ENCODE peak calls at places on chromosome 14, in five cellular contexts. P is IMR-90, C is K562, M is HepG2, O is H1. F is an unnamed sample.

GRCh38 chr14:83706555-83706954 is 1823.4 kb upstream of the FLRT2 start:
- DNase-seq in C (no peak), P (peak), M (no peak), O (peak), F (no peak)

GRCh38 chr14:24310666-24311604 is at the start of gene LTB4R:
- DNase-seq in M (no peak), O (no peak), P (peak), C (no peak), F (no peak)

GRCh38 chr14:72801841-72802587 is 91.9 kb downstream of the DPF3 start:
- DNase-seq in P (peak), M (no peak), O (no peak), C (no peak), F (no peak)

GRCh38 chr14:20002319-20002718 is 356 bp downstream of the OR4Q2 start:
- DNase-seq in O (no peak), C (no peak), P (no peak), M (no peak), F (no peak)

GRCh38 chr14:52013984-52014600 is 24.7 kb downstream of the RTRAF start:
- DNase-seq in C (peak), P (no peak), M (no peak), O (no peak), F (peak)

GRCh38 chr14:55585854-55586253 is 5.8 kb downstream of the KTN1 start:
- DNase-seq in M (no peak), P (peak), C (no peak), O (no peak), F (no peak)

GRCh38 chr14:103887170-103887501 is 39.8 kb upstream of the PPP1R13B start:
- DNase-seq in M (no peak), P (no peak), C (no peak), O (no peak), F (no peak)

GRCh38 chr14:92160619-92161018 is 38.9 kb downstream of the CPSF2 start:
- DNase-seq in M (no peak), P (peak), O (no peak), C (no peak), F (no peak)

GRCh38 chr14:33711761-33712160 is 239.1 kb downstream of the EGLN3 start:
- DNase-seq in C (no peak), O (no peak), M (no peak), P (no peak), F (no peak)

GRCh38 chr14:105855246-105855892 is 329.0 kb downstream of the TMEM121 start:
- DNase-seq in P (no peak), O (no peak), C (no peak), M (no peak), F (no peak)

GRCh38 chr14:25132734-25133422 is 82.9 kb upstream of the STXBP6 start:
- DNase-seq in P (peak), O (peak), C (peak), M (peak), F (peak)

GRCh38 chr14:99821519-99822165 is 28.4 kb downstream of the EML1 start:
- DNase-seq in O (no peak), P (peak), M (no peak), C (no peak), F (no peak)

GRCh38 chr14:99819514-99819913 is 26.3 kb downstream of the EML1 start:
- DNase-seq in M (no peak), O (no peak), P (no peak), C (no peak), F (no peak)

GRCh38 chr14:99822166-99822527 is 28.9 kb downstream of the EML1 start:
- DNase-seq in P (no peak), M (no peak), C (no peak), O (no peak), F (no peak)

GRCh38 chr14:99822800-99823455 is 29.7 kb downstream of the EML1 start:
- DNase-seq in P (no peak), C (no peak), O (no peak), M (no peak), F (no peak)

GRCh38 chr14:99820702-99821331 is 27.6 kb downstream of the EML1 start:
- DNase-seq in M (no peak), P (no peak), C (no peak), O (no peak), F (no peak)
- TF ChIP-seq USF2 in M (no peak), P (no peak), C (no peak), O (no peak), F (no peak)

GRCh38 chr14:96567289-96567899 is 65.2 kb downstream of the PAPOLA start:
- DNase-seq in M (peak), C (no peak), O (no peak), P (peak), F (peak)
- TF ChIP-seq MAFK in M (no peak), C (no peak), O (no peak), P (no peak), F (no peak)

GRCh38 chr14:101840649-101841365 is 79.3 kb downstream of the PPP2R5C start:
- DNase-seq in C (no peak), O (no peak), P (no peak), M (no peak), F (no peak)
- TF ChIP-seq USF2 in C (no peak), O (no peak), P (no peak), M (no peak), F (no peak)

DNA sequence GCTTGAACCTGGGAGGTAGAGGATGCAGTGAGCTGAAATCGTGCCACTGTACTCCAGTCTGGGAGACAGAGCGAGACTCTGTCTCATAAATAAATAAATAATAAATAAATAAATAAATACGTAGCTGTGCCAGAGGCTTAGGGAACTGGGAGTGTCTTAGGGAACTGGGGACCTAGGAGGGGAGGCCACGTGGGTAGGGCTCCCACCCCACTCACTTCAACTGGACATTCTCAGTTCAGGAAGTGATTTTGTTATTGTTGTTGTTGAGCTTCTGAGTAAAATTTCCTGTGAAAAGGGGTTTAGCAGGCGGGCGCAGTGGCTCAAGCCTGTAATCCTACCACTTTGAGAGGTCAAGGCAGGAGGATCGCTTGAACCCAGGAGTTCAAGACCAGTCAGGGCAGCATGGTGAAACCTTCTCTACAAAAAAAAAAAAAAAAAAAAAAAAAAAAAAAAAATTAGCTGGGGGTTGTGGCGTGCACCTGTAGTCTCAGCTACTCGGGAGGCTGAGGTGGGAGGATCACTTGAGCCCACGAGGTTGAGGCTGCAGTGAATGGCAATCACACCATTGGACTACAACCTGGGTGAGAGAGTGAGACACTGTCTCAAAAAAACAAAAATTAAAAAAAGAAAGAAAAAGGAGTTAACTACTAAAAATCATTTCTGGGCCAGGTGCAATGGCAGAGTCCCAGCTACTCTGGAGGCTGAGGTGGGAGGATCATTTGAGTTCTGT is 19.0 kb upstream of the ANKRD9 start:
- DNase-seq in O (no peak), C (no peak), M (no peak), P (no peak), F (no peak)
- TF ChIP-seq MAFK in O (no peak), C (no peak), M (no peak), P (no peak), F (no peak)

DNA sequence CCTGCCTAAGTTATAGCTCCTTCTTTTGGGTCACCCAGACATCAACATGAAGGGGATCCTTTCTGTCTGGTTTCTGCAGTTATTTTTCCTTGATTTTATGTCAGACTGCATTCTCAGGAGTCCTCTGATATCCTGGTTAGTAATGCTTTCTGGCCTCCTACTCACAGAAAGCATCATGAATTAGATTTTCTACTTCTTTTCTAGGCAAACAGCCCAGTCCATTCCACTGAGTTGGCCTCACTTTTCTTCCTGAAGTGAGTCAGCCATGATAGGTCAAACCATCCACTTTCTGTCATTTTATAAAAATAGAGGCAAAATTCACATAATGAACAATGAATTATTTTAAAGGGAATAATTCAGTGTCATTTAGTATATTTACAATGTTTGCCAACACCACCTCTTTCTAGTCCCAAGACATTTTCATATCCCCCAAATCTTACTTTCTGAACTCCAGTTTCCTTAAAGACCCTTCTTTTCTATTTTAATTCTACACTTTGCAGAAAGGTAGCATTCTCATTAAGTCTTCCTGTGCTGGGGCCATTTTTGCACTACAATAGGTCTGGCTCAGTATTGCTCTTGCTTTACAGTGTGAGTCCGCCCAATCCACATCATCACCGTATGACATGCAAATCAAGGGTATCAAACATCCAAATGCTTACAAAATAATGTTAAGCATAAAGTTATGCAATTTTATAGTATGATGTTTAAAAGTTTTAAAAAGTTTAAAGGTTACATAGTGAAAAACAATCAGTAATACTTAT is 95.1 kb downstream of the UNC79 start:
- DNase-seq in C (no peak), M (no peak), P (peak), O (no peak), F (no peak)
- TF ChIP-seq USF2 in C (no peak), M (no peak), P (no peak), O (no peak), F (no peak)

GRCh38 chr14:70333289-70333688 is 26.2 kb downstream of the COX16 start:
- DNase-seq in C (no peak), M (no peak), P (no peak), O (no peak), F (no peak)
- TF ChIP-seq MAFK in C (no peak), M (no peak), P (no peak), O (no peak), F (no peak)

GRCh38 chr14:75442642-75443041 is 14.8 kb downstream of the JDP2 start:
- DNase-seq in M (no peak), P (peak), O (no peak), C (peak), F (no peak)
- TF ChIP-seq USF2 in M (no peak), P (no peak), O (no peak), C (no peak), F (no peak)

DNA sequence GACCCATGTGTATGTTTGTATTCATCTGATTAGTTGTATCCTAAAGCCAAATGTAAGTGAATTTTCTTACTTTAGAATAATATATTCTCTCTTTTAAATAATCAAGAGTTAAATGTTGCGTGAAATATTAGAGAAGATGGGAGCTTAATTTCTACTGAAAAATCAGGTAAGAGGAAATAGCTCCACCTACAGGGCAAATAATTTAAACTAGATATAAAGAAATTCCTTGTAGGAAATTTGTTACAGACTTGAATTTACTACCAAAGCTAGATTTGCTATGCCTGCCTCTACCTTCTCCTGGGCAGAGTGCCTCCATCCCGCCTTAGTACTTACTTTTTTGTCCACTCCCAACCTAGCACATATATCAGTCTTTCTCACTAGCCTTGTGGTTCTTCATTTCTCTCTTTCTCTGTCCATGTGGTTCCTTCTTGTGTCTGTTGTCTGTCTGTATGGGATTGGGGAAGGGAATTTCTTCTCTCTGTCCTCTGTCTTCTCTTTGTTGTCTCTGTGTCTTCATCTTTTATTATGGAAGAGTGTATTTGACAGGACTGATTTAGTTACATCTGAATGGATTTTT is 44.7 kb downstream of the PALS1 start:
- DNase-seq in M (peak), O (no peak), C (peak), P (peak), F (peak)
- TF ChIP-seq MAFK in M (no peak), O (no peak), C (no peak), P (no peak), F (no peak)

F was measured in A549.